ENCODE peak calls at places on chromosomes 2 and 18, in ten cellular contexts. J is fibroblast of lung, Y is IMR-90, Z is pancreas, N is psoas muscle, F is gastrocnemius medialis, S is HCT116, W is Caco-2, B is heart left ventricle, E is right atrium auricular region. H is an unnamed sample.

GRCh38 chr2:72927619-72928537 is 10.6 kb downstream of the EMX1 start:
- DNase-seq in W (no peak), J (no peak), S (no peak), E (no peak), F (no peak), N (peak; percentile 7), Y (no peak), B (no peak), Z (peak; percentile 11), H (no peak)

GRCh38 chr2:20563833-20564232 is 87.1 kb downstream of the HS1BP3 start:
- DNase-seq in W (no peak), N (no peak), F (no peak), S (no peak), E (no peak), Y (peak; percentile 83), J (peak; percentile 34), Z (no peak), B (no peak), H (peak; percentile 31)

GRCh38 chr18:58980991-58981390 is 116.3 kb downstream of the ZNF532 start:
- DNase-seq in Z (no peak), W (no peak), J (no peak), N (no peak), E (no peak), Y (no peak), F (no peak), S (no peak), B (no peak), H (no peak)

GRCh38 chr18:45324489-45325111 is 290.7 kb upstream of the SLC14A2 start:
- DNase-seq in N (peak; percentile 92), J (peak; percentile 92), Z (no peak), E (peak; percentile 89), S (no peak), Y (peak; percentile 8), F (peak; percentile 88), W (peak; percentile 1), B (no peak), H (no peak)

GRCh38 chr2:74059137-74059775 is 74.5 kb downstream of the TET3 start:
- DNase-seq in E (no peak), N (no peak), F (no peak), W (no peak), Z (no peak), J (no peak), Y (no peak), B (no peak), S (no peak), H (no peak)

GRCh38 chr2:73238976-73239375 is 4.9 kb downstream of the CCT7 start:
- DNase-seq in Z (no peak), E (no peak), S (no peak), B (no peak), W (no peak), N (no peak), Y (no peak), F (no peak), J (no peak), H (no peak)

GRCh38 chr2:69693059-69693458 is 48.9 kb upstream of the ANXA4 start:
- DNase-seq in W (no peak), N (no peak), J (no peak), Z (no peak), Y (no peak), F (no peak), S (no peak), E (no peak), B (no peak), H (no peak)

GRCh38 chr2:235636471-235637005 is 142.7 kb downstream of the AGAP1 start:
- DNase-seq in B (no peak), N (peak; percentile 15), E (no peak), Z (no peak), F (no peak), Y (no peak), W (no peak), J (no peak), S (no peak), H (no peak)

GRCh38 chr2:108823286-108823685 is 36.7 kb downstream of the CCDC138 start:
- DNase-seq in E (no peak), Z (no peak), S (no peak), W (no peak), F (no peak), J (no peak), N (no peak), B (no peak), Y (no peak), H (no peak)

GRCh38 chr2:150255528-150255927 is 231.9 kb downstream of the RND3 start:
- DNase-seq in F (no peak), B (no peak), S (no peak), Y (peak; percentile 89), W (no peak), E (no peak), Z (no peak), N (no peak), J (peak; percentile 95), H (no peak)

GRCh38 chr2:11175293-11175795 is 20.1 kb downstream of the SLC66A3 start:
- DNase-seq in Y (peak; percentile 65), W (no peak), E (no peak), F (no peak), J (peak; percentile 40), Z (no peak), S (no peak), B (no peak), N (no peak), H (no peak)

GRCh38 chr2:54455584-54456525 is at the start of gene SPTBN1:
- DNase-seq in E (peak; percentile 89), N (peak; percentile 96), F (peak; percentile 80), S (peak; percentile 61), J (peak; percentile 93), W (peak; percentile 82), Y (peak; percentile 90), B (peak; percentile 95), Z (peak; percentile 88), H (peak; percentile 94)

GRCh38 chr2:109457811-109458210 is 156.0 kb downstream of the SEPTIN10 start:
- DNase-seq in W (no peak), B (no peak), Z (no peak), Y (no peak), N (no peak), J (no peak), S (peak; percentile 7), E (no peak), F (no peak), H (peak; percentile 16)

GRCh38 chr18:45687617-45688016 is 36.4 kb upstream of the SLC14A1 start:
- DNase-seq in Z (no peak), F (no peak), S (no peak), B (no peak), W (no peak), E (no peak), J (no peak), N (no peak), Y (no peak), H (no peak)

GRCh38 chr2:96940991-96941775 is 45.2 kb downstream of the FAM178B start:
- DNase-seq in W (no peak), E (no peak), Y (no peak), B (no peak), Z (no peak), F (no peak), N (peak; percentile 12), S (no peak), J (no peak), H (no peak)

GRCh38 chr18:48990497-48991298 is 39.9 kb upstream of the SMAD7 start:
- DNase-seq in Z (no peak), J (peak; percentile 44), W (peak; percentile 26), Y (peak; percentile 75), N (no peak), F (no peak), E (peak; percentile 79), S (no peak), B (no peak), H (no peak)

GRCh38 chr18:58915006-58915799 is 50.5 kb downstream of the ZNF532 start:
- DNase-seq in W (no peak), Y (no peak), F (no peak), E (no peak), J (no peak), Z (no peak), N (no peak), S (no peak), B (no peak), H (no peak)

GRCh38 chr2:179180242-179180641 is 84.4 kb downstream of the SESTD1 start:
- DNase-seq in N (no peak), S (no peak), Y (no peak), B (no peak), W (peak; percentile 82), J (no peak), F (no peak), E (no peak), Z (no peak), H (no peak)

GRCh38 chr18:74940856-74941255 is 268.1 kb downstream of the PTGR3 start:
- DNase-seq in J (no peak), W (no peak), F (no peak), Y (no peak), N (no peak), B (no peak), Z (no peak), S (no peak), E (no peak), H (no peak)

GRCh38 chr2:218257390-218257981 is 3.3 kb upstream of the GPBAR1 start:
- DNase-seq in W (peak; percentile 63), E (no peak), Z (no peak), F (no peak), B (no peak), S (peak; percentile 35), J (no peak), Y (no peak), N (no peak), H (no peak)

GRCh38 chr2:96147593-96148201 is 2.5 kb upstream of the DUSP2 start:
- DNase-seq in Z (peak; percentile 26), J (no peak), Y (no peak), E (no peak), F (no peak), N (no peak), B (no peak), S (no peak), W (no peak), H (peak; percentile 51)

GRCh38 chr2:29166640-29167039 is 51.4 kb downstream of the CLIP4 start:
- DNase-seq in N (no peak), B (no peak), W (no peak), Y (no peak), Z (no peak), E (no peak), S (no peak), F (no peak), J (no peak), H (no peak)
- H3K36me3 ChIP-seq in N (peaks cover 2% of the 10 kb centered on the region), B (peaks cover 8% of the 10 kb centered on the region), W (no peaks in the 10 kb centered on the region), Y (peaks cover 7% of the 10 kb centered on the region), Z (no peaks in the 10 kb centered on the region), E (peaks cover 23% of the 10 kb centered on the region), S (no peaks in the 10 kb centered on the region), F (no peaks in the 10 kb centered on the region), J (peaks cover 2% of the 10 kb centered on the region), H (peaks cover 29% of the 10 kb centered on the region)

GRCh38 chr2:127701651-127702394 is 526 bp downstream of the SFT2D3 start:
- DNase-seq in N (peak; percentile 93), J (peak; percentile 67), E (peak; percentile 77), F (peak; percentile 51), B (peak; percentile 78), Z (peak; percentile 70), Y (peak; percentile 66), W (peak; percentile 91), S (peak; percentile 16), H (peak; percentile 92)
- TF ChIP-seq CTCF in N (peak; percentile 38), J (no peak), E (peak; percentile 35), F (no peak), B (no peak), Z (no peak), Y (peak; percentile 17), W (no peak), S (no peak), H (peak; percentile 31)

GRCh38 chr2:36492216-36492945 is 105.6 kb downstream of the FEZ2 start:
- DNase-seq in Y (peak; percentile 83), S (no peak), Z (no peak), B (no peak), F (no peak), E (no peak), N (no peak), W (peak; percentile 71), J (no peak), H (no peak)
- H3K4me1 ChIP-seq in Y (peaks cover 29% of the 10 kb centered on the region), S (peaks cover 23% of the 10 kb centered on the region), Z (peaks cover 3% of the 10 kb centered on the region), B (peaks cover 15% of the 10 kb centered on the region), F (peaks cover 51% of the 10 kb centered on the region), E (peaks cover 2% of the 10 kb centered on the region), N (peaks cover 65% of the 10 kb centered on the region), W (peaks cover 97% of the 10 kb centered on the region), J (peaks cover 34% of the 10 kb centered on the region), H (peaks cover 14% of the 10 kb centered on the region)

GRCh38 chr2:182942756-182943155 is 76.3 kb upstream of the FRZB start:
- DNase-seq in Y (no peak), S (no peak), F (no peak), B (no peak), N (no peak), W (no peak), Z (no peak), J (no peak), E (no peak), H (no peak)
- H3K36me3 ChIP-seq in Y (peaks cover 15% of the 10 kb centered on the region), S (no peaks in the 10 kb centered on the region), F (no peaks in the 10 kb centered on the region), B (peaks cover 13% of the 10 kb centered on the region), N (peaks cover 4% of the 10 kb centered on the region), W (no peaks in the 10 kb centered on the region), Z (peaks cover 8% of the 10 kb centered on the region), J (peaks cover 3% of the 10 kb centered on the region), E (peaks cover 33% of the 10 kb centered on the region), H (peaks cover 31% of the 10 kb centered on the region)